ENCODE peak calls at places on chromosomes 5 and 9, in eight cellular contexts. Q, K, F, V, L, W, Z and X are unnamed samples.

GRCh38 chr9:114225534-114226288 is 70.4 kb downstream of the COL27A1 start:
- DNase-seq in Q (no peak), K (no peak), F (no peak), V (no peak), L (peak), W (no peak), Z (peak), X (no peak)

GRCh38 chr5:64958757-64959391 is 190.1 kb downstream of the CWC27 start:
- DNase-seq in Q (no peak), K (no peak), F (peak), V (no peak), L (peak), W (peak), Z (peak), X (peak)

GRCh38 chr9:12680341-12680740 is 12.8 kb upstream of the TYRP1 start:
- DNase-seq in Q (peak), K (no peak), F (peak), V (no peak), L (no peak), W (no peak), Z (peak), X (no peak)

GRCh38 chr5:147763791-147764525 is 18.6 kb downstream of the JAKMIP2 start:
- DNase-seq in Q (no peak), K (peak), F (no peak), V (no peak), L (peak), W (no peak), Z (peak), X (peak)

GRCh38 chr9:127540664-127541041 is 71.4 kb upstream of the STXBP1 start:
- DNase-seq in Q (no peak), K (no peak), F (peak), V (no peak), L (peak), W (no peak), Z (no peak), X (no peak)

GRCh38 chr9:1429328-1429727 is 379.2 kb downstream of the DMRT2 start:
- DNase-seq in Q (no peak), K (no peak), F (peak), V (peak), L (peak), W (peak), Z (no peak), X (no peak)

GRCh38 chr5:172541764-172542120 is 87.4 kb upstream of the SH3PXD2B start:
- DNase-seq in Q (no peak), K (no peak), F (no peak), V (no peak), L (no peak), W (no peak), Z (no peak), X (no peak)

GRCh38 chr5:1730487-1730847 is 69.2 kb downstream of the MRPL36 start:
- DNase-seq in Q (no peak), K (no peak), F (no peak), V (no peak), L (no peak), W (no peak), Z (no peak), X (no peak)

GRCh38 chr5:52799358-52799982 is 11.8 kb downstream of the ITGA1 start:
- DNase-seq in Q (no peak), K (no peak), F (peak), V (peak), L (peak), W (peak), Z (peak), X (peak)

GRCh38 chr5:120532835-120533234 is 68.7 kb downstream of the PRR16 start:
- DNase-seq in Q (no peak), K (no peak), F (peak), V (no peak), L (no peak), W (no peak), Z (no peak), X (no peak)

GRCh38 chr9:16139781-16140180 is 586.9 kb downstream of the CCDC171 start:
- DNase-seq in Q (no peak), K (no peak), F (no peak), V (peak), L (peak), W (no peak), Z (peak), X (peak)

GRCh38 chr5:141835928-141836667 is 42.1 kb downstream of the PCDH1 start:
- DNase-seq in Q (no peak), K (no peak), F (peak), V (peak), L (peak), W (no peak), Z (peak), X (no peak)
- H3K4me3 ChIP-seq in Q (no peak), K (no peak), F (peak), V (peak), L (no peak), W (no peak), Z (no peak), X (no peak)

DNA sequence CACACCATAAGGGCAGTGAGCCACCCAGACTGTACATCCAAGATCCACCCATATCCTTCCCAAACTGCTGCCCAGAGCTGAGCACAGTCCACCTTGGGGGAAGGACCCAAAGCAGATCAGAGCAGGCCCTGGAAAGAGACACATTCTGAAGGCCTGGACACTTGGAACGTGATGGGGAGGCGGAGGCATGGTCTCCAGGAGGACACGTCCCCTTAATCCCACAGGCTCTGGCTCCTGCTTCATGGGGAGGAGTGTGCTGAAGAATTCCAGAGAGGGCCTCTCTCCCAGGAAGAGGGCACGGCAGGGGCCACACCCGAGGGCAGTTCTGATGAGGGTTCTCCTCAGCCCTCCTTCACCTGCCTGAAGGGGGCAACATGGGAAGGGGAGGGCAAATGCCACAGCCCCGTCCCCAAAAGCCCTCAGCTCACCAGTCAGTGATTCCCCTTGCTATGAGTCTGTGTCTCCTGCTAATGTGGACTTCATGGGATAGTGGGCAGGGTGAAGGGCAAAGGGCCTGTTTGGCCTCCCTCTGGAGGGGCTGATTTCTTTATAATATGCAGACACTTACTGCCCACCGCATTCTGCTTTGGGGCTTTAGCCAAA is 276.8 kb downstream of the ENC1 start:
- DNase-seq in Q (no peak), K (no peak), F (no peak), V (no peak), L (no peak), W (no peak), Z (no peak), X (no peak)
- H3K4me3 ChIP-seq in Q (no peak), K (no peak), F (no peak), V (no peak), L (no peak), W (no peak), Z (no peak), X (no peak)

DNA sequence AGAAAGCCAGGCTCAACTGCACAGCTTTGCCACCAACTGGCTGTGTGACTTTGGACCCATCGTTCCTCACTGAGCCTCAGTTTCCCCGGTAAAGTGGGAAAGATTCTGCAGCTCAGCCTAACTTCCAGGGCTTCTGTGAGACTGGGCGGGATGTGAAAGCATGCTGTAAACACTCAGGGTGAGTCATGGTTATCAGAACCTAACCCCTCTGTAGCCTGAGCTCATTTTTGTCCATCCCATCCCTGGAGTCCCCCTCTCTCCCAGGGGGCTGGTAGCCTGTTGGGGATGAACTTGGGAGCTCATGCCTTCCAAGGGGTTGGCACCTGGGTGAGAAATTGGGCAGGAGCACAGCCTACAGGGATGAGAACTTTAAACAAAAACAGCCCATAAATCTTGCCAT is 2.3 kb downstream of the CCDC69 start:
- DNase-seq in Q (no peak), K (no peak), F (no peak), V (no peak), L (peak), W (no peak), Z (peak), X (no peak)
- H3K4me3 ChIP-seq in Q (no peak), K (no peak), F (no peak), V (peak), L (no peak), W (peak), Z (no peak), X (no peak)

DNA sequence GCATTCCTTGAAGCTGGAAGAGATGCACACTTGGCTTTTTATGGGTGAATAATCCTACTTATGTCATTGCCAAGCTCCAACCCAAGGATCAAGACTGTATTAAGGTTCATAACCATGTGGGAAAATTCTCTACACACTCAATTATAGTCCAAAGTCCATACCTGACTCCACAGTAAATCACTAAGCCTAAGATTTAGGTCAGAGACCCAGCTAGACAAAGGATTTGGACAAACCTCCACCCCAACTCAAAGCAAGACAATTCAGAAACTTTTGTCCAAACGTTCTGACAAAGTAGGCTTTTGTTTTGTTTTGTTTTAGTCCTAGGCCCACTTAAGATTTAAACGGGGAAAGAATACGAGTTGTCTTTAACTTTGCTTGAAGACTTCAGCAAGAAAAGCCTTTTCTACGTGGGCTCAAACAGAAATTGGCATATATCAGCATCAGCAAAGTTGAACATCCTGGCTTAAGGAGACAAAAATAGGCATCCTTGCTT is 1.7 kb downstream of the MEGF9 start:
- DNase-seq in Q (no peak), K (no peak), F (no peak), V (no peak), L (no peak), W (no peak), Z (no peak), X (no peak)
- H3K4me3 ChIP-seq in Q (peak), K (peak), F (no peak), V (peak), L (no peak), W (peak), Z (peak), X (peak)

DNA sequence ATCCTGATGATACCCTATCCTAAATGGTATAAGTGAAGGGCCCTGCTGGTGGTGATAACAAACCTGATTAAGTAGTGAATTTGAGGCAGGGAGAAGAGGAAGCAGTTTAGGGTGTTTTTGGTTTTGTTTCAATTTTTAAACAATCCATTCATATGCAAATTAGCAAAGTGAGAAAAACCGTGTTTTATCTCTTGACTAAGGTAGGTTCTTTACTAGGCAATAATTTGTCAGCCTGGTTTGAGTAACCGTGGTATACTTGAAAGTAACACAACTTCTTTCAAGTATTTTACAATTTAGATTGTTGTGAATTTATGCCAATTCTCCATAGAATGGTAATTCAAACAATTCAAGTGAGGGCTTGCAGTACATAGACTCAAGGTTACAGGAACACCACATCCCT is 177.8 kb upstream of the CD180 start:
- DNase-seq in Q (no peak), K (no peak), F (no peak), V (no peak), L (no peak), W (no peak), Z (no peak), X (no peak)
- H3K4me3 ChIP-seq in Q (no peak), K (no peak), F (no peak), V (no peak), L (no peak), W (no peak), Z (no peak), X (no peak)